ENCODE peak calls at places on chromosomes 6 and 20, in six cellular contexts. One of them, this sample, is unnamed.

GRCh38 chr6:1761472-1761871 is 151.8 kb downstream of the FOXC1 start:
- DNase-seq in PC-3: peak; percentile 10
- DNase-seq in cardiac muscle cell: no peak
- DNase-seq in breast epithelium: no peak
- DNase-seq in stomach: no peak
- DNase-seq in GM23338: no peak
- DNase-seq in this sample: no peak

GRCh38 chr20:14288341-14289330 is 48.8 kb downstream of the FLRT3 start:
- DNase-seq in cardiac muscle cell: no peak
- DNase-seq in stomach: no peak
- DNase-seq in PC-3: peak; percentile 99
- DNase-seq in breast epithelium: no peak
- DNase-seq in GM23338: no peak
- DNase-seq in this sample: no peak

GRCh38 chr20:7151666-7152065 is 384.2 kb downstream of the BMP2 start:
- DNase-seq in PC-3: no peak
- DNase-seq in stomach: no peak
- DNase-seq in cardiac muscle cell: no peak
- DNase-seq in breast epithelium: no peak
- DNase-seq in GM23338: no peak
- DNase-seq in this sample: no peak

GRCh38 chr6:144661101-144661806 is 376.1 kb downstream of the UTRN start:
- DNase-seq in PC-3: peak; percentile 50
- DNase-seq in breast epithelium: no peak
- DNase-seq in stomach: no peak
- DNase-seq in cardiac muscle cell: no peak
- DNase-seq in GM23338: peak; percentile 78
- DNase-seq in this sample: no peak

GRCh38 chr6:152355166-152355565 is 282.0 kb downstream of the SYNE1 start:
- DNase-seq in stomach: no peak
- DNase-seq in cardiac muscle cell: no peak
- DNase-seq in breast epithelium: no peak
- DNase-seq in GM23338: no peak
- DNase-seq in PC-3: no peak
- DNase-seq in this sample: no peak

GRCh38 chr6:17392978-17393334 is 439 bp upstream of the CAP2 start:
- DNase-seq in breast epithelium: no peak
- DNase-seq in cardiac muscle cell: no peak
- DNase-seq in PC-3: peak; percentile 7
- DNase-seq in GM23338: no peak
- DNase-seq in stomach: no peak
- DNase-seq in this sample: no peak

GRCh38 chr6:126716012-126716411 is 376.1 kb downstream of the CENPW start:
- DNase-seq in stomach: no peak
- DNase-seq in breast epithelium: no peak
- DNase-seq in cardiac muscle cell: no peak
- DNase-seq in GM23338: no peak
- DNase-seq in PC-3: no peak
- DNase-seq in this sample: no peak

GRCh38 chr20:38342716-38343106 is 3.6 kb upstream of the LBP start:
- DNase-seq in breast epithelium: no peak
- DNase-seq in GM23338: no peak
- DNase-seq in stomach: no peak
- DNase-seq in PC-3: no peak
- DNase-seq in cardiac muscle cell: no peak
- DNase-seq in this sample: no peak

GRCh38 chr20:64154590-64155257 is 9.5 kb upstream of the MYT1 start:
- DNase-seq in GM23338: no peak
- DNase-seq in breast epithelium: no peak
- DNase-seq in cardiac muscle cell: no peak
- DNase-seq in stomach: no peak
- DNase-seq in PC-3: no peak
- DNase-seq in this sample: no peak

GRCh38 chr6:56652231-56652630 is 9.5 kb upstream of the DST start:
- DNase-seq in breast epithelium: no peak
- DNase-seq in stomach: no peak
- DNase-seq in cardiac muscle cell: no peak
- DNase-seq in GM23338: no peak
- DNase-seq in PC-3: peak; percentile 74
- DNase-seq in this sample: no peak

GRCh38 chr20:53522696-53523095 is 70.9 kb downstream of the ZNF217 start:
- DNase-seq in stomach: no peak
- DNase-seq in breast epithelium: no peak
- DNase-seq in GM23338: no peak
- DNase-seq in PC-3: no peak
- DNase-seq in cardiac muscle cell: no peak
- DNase-seq in this sample: no peak

GRCh38 chr6:80457044-80457933 is 350.8 kb downstream of the BCKDHB start:
- DNase-seq in breast epithelium: peak; percentile 67
- DNase-seq in stomach: peak; percentile 60
- DNase-seq in cardiac muscle cell: no peak
- DNase-seq in GM23338: no peak
- DNase-seq in PC-3: peak; percentile 90
- DNase-seq in this sample: no peak

GRCh38 chr20:57921701-57922482 is 212.1 kb upstream of the PMEPA1 start:
- DNase-seq in GM23338: no peak
- DNase-seq in stomach: no peak
- DNase-seq in cardiac muscle cell: no peak
- DNase-seq in breast epithelium: no peak
- DNase-seq in PC-3: no peak
- DNase-seq in this sample: no peak

GRCh38 chr6:20306491-20306890 is 94.2 kb upstream of the MBOAT1 start:
- DNase-seq in cardiac muscle cell: no peak
- DNase-seq in GM23338: peak; percentile 59
- DNase-seq in stomach: no peak
- DNase-seq in breast epithelium: no peak
- DNase-seq in PC-3: peak; percentile 8
- DNase-seq in this sample: no peak

GRCh38 chr6:111711476-111711875 is 105.8 kb upstream of the TRAF3IP2 start:
- DNase-seq in stomach: peak; percentile 53
- DNase-seq in GM23338: peak; percentile 38
- DNase-seq in breast epithelium: no peak
- DNase-seq in PC-3: no peak
- DNase-seq in cardiac muscle cell: no peak
- DNase-seq in this sample: no peak

GRCh38 chr20:52649727-52650126 is 322.4 kb upstream of the TSHZ2 start:
- DNase-seq in PC-3: no peak
- DNase-seq in breast epithelium: no peak
- DNase-seq in GM23338: no peak
- DNase-seq in cardiac muscle cell: no peak
- DNase-seq in stomach: no peak
- DNase-seq in this sample: no peak

GRCh38 chr6:136792945-136793289 is 640 bp upstream of the MAP3K5 start:
- DNase-seq in breast epithelium: peak; percentile 93
- DNase-seq in GM23338: peak; percentile 87
- DNase-seq in PC-3: peak; percentile 81
- DNase-seq in cardiac muscle cell: peak; percentile 89
- DNase-seq in stomach: peak; percentile 96
- DNase-seq in this sample: peak; percentile 89

GRCh38 chr6:136791296-136792065 is 796 bp downstream of the MAP3K5 start:
- DNase-seq in cardiac muscle cell: peak; percentile 48
- DNase-seq in breast epithelium: no peak
- DNase-seq in GM23338: peak; percentile 45
- DNase-seq in PC-3: peak; percentile 50
- DNase-seq in stomach: peak; percentile 81
- DNase-seq in this sample: peak; percentile 29

GRCh38 chr6:136793348-136793747 is 1.1 kb upstream of the MAP3K5 start:
- DNase-seq in GM23338: no peak
- DNase-seq in stomach: no peak
- DNase-seq in PC-3: no peak
- DNase-seq in breast epithelium: no peak
- DNase-seq in cardiac muscle cell: no peak
- DNase-seq in this sample: peak; percentile 10

GRCh38 chr6:136790411-136791295 is 1.6 kb downstream of the MAP3K5 start:
- DNase-seq in GM23338: no peak
- DNase-seq in PC-3: no peak
- DNase-seq in stomach: no peak
- DNase-seq in cardiac muscle cell: no peak
- DNase-seq in breast epithelium: no peak
- DNase-seq in this sample: no peak

DNA sequence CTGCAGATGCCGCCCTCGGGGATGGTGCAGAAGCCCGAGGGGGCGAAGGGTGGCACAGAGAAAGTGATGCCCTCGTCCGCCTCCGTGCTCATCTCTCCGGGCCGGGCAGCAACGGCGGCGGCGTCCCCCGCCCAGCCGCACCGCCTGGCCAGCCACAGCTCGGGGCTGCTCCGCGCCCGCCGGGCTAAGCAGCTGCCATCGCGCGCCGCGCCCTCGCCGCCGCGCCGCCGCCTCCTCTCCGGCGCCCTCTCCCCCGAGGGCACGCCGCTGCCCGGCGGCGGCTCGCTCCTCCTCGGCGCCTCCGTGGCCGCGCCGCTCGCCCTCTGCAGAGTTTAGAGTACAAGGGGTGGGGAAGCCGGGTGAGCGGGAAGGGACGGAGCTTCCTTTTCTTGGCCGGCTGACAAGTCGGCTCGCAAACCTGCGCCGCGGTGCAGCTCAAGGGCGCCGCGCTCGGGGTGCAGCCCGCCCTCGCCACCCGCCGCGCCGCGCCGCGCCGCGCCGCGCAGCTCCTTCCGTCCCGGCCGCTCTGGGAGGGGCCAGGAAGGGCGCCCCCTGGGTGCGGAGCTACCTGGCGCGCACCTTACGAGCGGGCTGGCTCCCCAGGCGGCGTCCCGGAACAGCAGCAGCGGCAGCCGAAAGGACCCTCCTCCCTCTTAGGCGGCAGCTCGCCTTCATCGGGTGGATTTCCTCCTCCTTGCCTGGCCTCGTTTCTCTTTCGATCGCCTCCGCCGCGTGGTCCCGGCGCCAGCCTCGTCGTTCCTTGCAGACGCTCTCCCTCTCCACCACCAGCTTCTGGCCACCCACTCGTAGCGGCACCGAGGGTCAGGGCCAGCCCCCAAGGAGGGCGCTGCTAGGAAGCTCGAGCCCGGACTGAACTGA is at the start of gene MAP3K5:
- DNase-seq in cardiac muscle cell: peak; percentile 80
- DNase-seq in stomach: peak; percentile 94
- DNase-seq in GM23338: peak; percentile 72
- DNase-seq in PC-3: peak; percentile 81
- DNase-seq in breast epithelium: peak; percentile 78
- DNase-seq in this sample: peak; percentile 85
- H3K27me3 ChIP-seq in cardiac muscle cell: peaks cover 28% of the 10 kb centered on the region
- H3K27me3 ChIP-seq in stomach: no peaks in the 10 kb centered on the region
- H3K27me3 ChIP-seq in GM23338: peaks cover 60% of the 10 kb centered on the region
- H3K27me3 ChIP-seq in PC-3: no peaks in the 10 kb centered on the region
- H3K27me3 ChIP-seq in breast epithelium: no peaks in the 10 kb centered on the region
- H3K27me3 ChIP-seq in this sample: no peaks in the 10 kb centered on the region

GRCh38 chr6:75436869-75437268 is 56.7 kb downstream of the FILIP1 start:
- DNase-seq in GM23338: no peak
- DNase-seq in stomach: no peak
- DNase-seq in cardiac muscle cell: no peak
- DNase-seq in breast epithelium: no peak
- DNase-seq in PC-3: no peak
- DNase-seq in this sample: no peak
- H3K27me3 ChIP-seq in GM23338: no peaks in the 10 kb centered on the region
- H3K27me3 ChIP-seq in stomach: no peaks in the 10 kb centered on the region
- H3K27me3 ChIP-seq in cardiac muscle cell: no peaks in the 10 kb centered on the region
- H3K27me3 ChIP-seq in breast epithelium: no peaks in the 10 kb centered on the region
- H3K27me3 ChIP-seq in PC-3: no peaks in the 10 kb centered on the region
- H3K27me3 ChIP-seq in this sample: no peaks in the 10 kb centered on the region

GRCh38 chr6:395432-396125 is 4.0 kb downstream of the IRF4 start:
- DNase-seq in breast epithelium: no peak
- DNase-seq in cardiac muscle cell: no peak
- DNase-seq in GM23338: no peak
- DNase-seq in stomach: no peak
- DNase-seq in PC-3: no peak
- DNase-seq in this sample: no peak

GRCh38 chr6:392441-393390 is 1.2 kb downstream of the IRF4 start:
- DNase-seq in cardiac muscle cell: peak; percentile 11
- DNase-seq in stomach: no peak
- DNase-seq in GM23338: peak; percentile 48
- DNase-seq in breast epithelium: no peak
- DNase-seq in PC-3: no peak
- DNase-seq in this sample: no peak

GRCh38 chr6:391559-392440 is at the start of gene IRF4:
- DNase-seq in PC-3: no peak
- DNase-seq in GM23338: peak; percentile 72
- DNase-seq in stomach: no peak
- DNase-seq in breast epithelium: no peak
- DNase-seq in cardiac muscle cell: no peak
- DNase-seq in this sample: peak; percentile 27

GRCh38 chr6:394641-395289 is 3.2 kb downstream of the IRF4 start:
- DNase-seq in GM23338: no peak
- DNase-seq in cardiac muscle cell: no peak
- DNase-seq in PC-3: no peak
- DNase-seq in stomach: no peak
- DNase-seq in breast epithelium: no peak
- DNase-seq in this sample: no peak

DNA sequence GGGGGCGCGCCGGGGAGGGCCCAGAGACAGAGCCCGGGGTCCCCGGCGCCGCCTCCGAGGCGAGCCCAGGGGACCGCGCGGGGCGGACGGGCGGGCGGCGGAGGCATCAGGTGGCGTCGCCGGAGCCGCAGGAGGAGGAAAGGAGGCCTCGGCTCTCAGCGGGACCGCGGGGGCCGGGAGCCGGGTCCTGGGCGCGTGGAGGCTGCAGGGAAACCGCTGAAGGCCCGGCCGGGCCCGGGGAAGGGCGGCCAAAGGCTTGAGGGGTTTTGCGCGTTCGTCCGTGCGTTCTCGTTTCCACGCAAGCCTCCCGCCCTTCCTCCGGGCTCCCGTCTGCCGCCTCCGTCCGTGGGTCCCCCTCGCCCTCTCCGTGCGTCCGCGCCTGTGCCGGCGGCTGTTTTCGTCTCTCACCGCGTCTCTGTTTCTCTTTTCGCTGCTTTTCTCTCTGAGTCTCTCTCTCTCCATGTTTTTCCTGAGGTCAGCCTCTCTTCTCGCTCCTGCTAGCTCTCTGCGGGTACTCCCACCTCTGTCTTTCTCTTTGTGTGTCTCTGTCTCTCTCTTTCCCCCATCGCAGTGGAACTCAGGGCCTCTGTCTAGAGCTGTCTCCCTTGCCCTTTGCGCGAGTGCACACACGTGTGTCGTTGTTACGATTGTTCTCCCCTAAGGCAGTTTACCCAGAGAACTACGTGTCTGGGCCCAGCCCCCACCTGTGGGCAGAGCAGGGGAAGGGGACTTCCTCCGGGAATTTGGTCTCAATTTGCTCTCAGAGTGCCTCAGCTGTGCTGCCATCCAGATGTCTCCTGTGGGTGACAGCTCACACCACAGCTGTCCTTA is 2.1 kb downstream of the IRF4 start:
- DNase-seq in GM23338: peak; percentile 58
- DNase-seq in cardiac muscle cell: peak; percentile 24
- DNase-seq in stomach: no peak
- DNase-seq in breast epithelium: no peak
- DNase-seq in PC-3: no peak
- DNase-seq in this sample: no peak
- H3K27me3 ChIP-seq in GM23338: peaks cover 73% of the 10 kb centered on the region
- H3K27me3 ChIP-seq in cardiac muscle cell: peaks cover 99% of the 10 kb centered on the region
- H3K27me3 ChIP-seq in stomach: peaks cover 61% of the 10 kb centered on the region
- H3K27me3 ChIP-seq in breast epithelium: peaks cover 11% of the 10 kb centered on the region
- H3K27me3 ChIP-seq in PC-3: peaks cover 79% of the 10 kb centered on the region
- H3K27me3 ChIP-seq in this sample: no peaks in the 10 kb centered on the region

DNA sequence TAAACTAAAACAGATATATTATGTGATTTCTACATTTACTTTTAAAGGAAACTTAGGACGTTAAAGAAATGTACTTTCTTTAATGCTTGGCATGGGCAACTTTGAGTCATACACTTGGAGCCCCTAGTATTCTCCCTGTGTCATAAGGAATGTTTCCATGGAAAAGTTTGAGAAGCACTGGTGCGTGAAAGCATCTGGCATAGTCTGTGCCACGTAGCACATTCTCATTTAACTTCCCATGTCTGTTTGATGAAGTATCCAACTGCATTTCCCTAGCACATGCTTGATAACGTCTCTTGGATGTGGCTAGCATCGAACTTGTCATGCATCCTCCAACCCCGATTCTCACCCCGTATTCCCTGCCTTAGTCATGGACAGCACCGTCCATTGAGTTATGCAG is 172.0 kb downstream of the TBC1D7 start:
- DNase-seq in stomach: no peak
- DNase-seq in GM23338: no peak
- DNase-seq in cardiac muscle cell: no peak
- DNase-seq in breast epithelium: no peak
- DNase-seq in PC-3: no peak
- DNase-seq in this sample: no peak
- H3K27me3 ChIP-seq in stomach: no peaks in the 10 kb centered on the region
- H3K27me3 ChIP-seq in GM23338: no peaks in the 10 kb centered on the region
- H3K27me3 ChIP-seq in cardiac muscle cell: no peaks in the 10 kb centered on the region
- H3K27me3 ChIP-seq in breast epithelium: no peaks in the 10 kb centered on the region
- H3K27me3 ChIP-seq in PC-3: peaks cover 58% of the 10 kb centered on the region
- H3K27me3 ChIP-seq in this sample: no peaks in the 10 kb centered on the region